ENCODE peak calls at places on chromosomes 5 and 9, in nine cellular contexts. One of them, this sample, is unnamed. For H3K4me1, the result is how much of the 10 kb centered on the place peaks cover.

GRCh38 chr5:65062684-65063083 is 294.0 kb downstream of the CWC27 start:
- DNase-seq in A549: peak
- DNase-seq in tibial artery: peak
- DNase-seq in neuronal stem cell: no peak
- DNase-seq in breast epithelium: no peak
- DNase-seq in left ventricle myocardium inferior: no peak
- DNase-seq in GM23338: no peak
- DNase-seq in small intestine: no peak
- DNase-seq in RWPE2: no peak
- DNase-seq in this sample: peak

GRCh38 chr5:126124706-126125345 is 298.4 kb upstream of the GRAMD2B start:
- DNase-seq in GM23338: peak
- DNase-seq in left ventricle myocardium inferior: no peak
- DNase-seq in neuronal stem cell: no peak
- DNase-seq in tibial artery: no peak
- DNase-seq in RWPE2: no peak
- DNase-seq in A549: no peak
- DNase-seq in breast epithelium: no peak
- DNase-seq in small intestine: no peak
- DNase-seq in this sample: no peak

GRCh38 chr5:53167836-53168235 is 58.3 kb upstream of the MOCS2 start:
- DNase-seq in GM23338: no peak
- DNase-seq in small intestine: no peak
- DNase-seq in neuronal stem cell: no peak
- DNase-seq in breast epithelium: no peak
- DNase-seq in A549: no peak
- DNase-seq in RWPE2: no peak
- DNase-seq in left ventricle myocardium inferior: peak
- DNase-seq in tibial artery: peak
- DNase-seq in this sample: peak

GRCh38 chr5:113059232-113059805 is 82.7 kb downstream of the DCP2 start:
- DNase-seq in RWPE2: no peak
- DNase-seq in tibial artery: no peak
- DNase-seq in small intestine: no peak
- DNase-seq in left ventricle myocardium inferior: peak
- DNase-seq in GM23338: no peak
- DNase-seq in neuronal stem cell: no peak
- DNase-seq in breast epithelium: no peak
- DNase-seq in A549: no peak
- DNase-seq in this sample: no peak

GRCh38 chr9:20408513-20408912 is 213.8 kb downstream of the MLLT3 start:
- DNase-seq in breast epithelium: no peak
- DNase-seq in tibial artery: no peak
- DNase-seq in RWPE2: no peak
- DNase-seq in GM23338: peak
- DNase-seq in small intestine: peak
- DNase-seq in neuronal stem cell: peak
- DNase-seq in left ventricle myocardium inferior: no peak
- DNase-seq in A549: no peak
- DNase-seq in this sample: no peak

GRCh38 chr9:135971892-135972291 is 10.7 kb upstream of the UBAC1 start:
- DNase-seq in GM23338: peak
- DNase-seq in neuronal stem cell: peak
- DNase-seq in small intestine: peak
- DNase-seq in tibial artery: no peak
- DNase-seq in A549: no peak
- DNase-seq in RWPE2: no peak
- DNase-seq in breast epithelium: peak
- DNase-seq in left ventricle myocardium inferior: no peak
- DNase-seq in this sample: no peak

GRCh38 chr9:105694848-105695581 is 674 bp downstream of the TMEM38B start:
- DNase-seq in neuronal stem cell: peak
- DNase-seq in RWPE2: peak
- DNase-seq in GM23338: peak
- DNase-seq in A549: peak
- DNase-seq in left ventricle myocardium inferior: peak
- DNase-seq in tibial artery: peak
- DNase-seq in small intestine: peak
- DNase-seq in breast epithelium: no peak
- DNase-seq in this sample: peak

GRCh38 chr5:12658871-12659446 is 754.7 kb upstream of the CTNND2 start:
- DNase-seq in breast epithelium: no peak
- DNase-seq in GM23338: no peak
- DNase-seq in tibial artery: no peak
- DNase-seq in small intestine: no peak
- DNase-seq in A549: no peak
- DNase-seq in left ventricle myocardium inferior: no peak
- DNase-seq in RWPE2: no peak
- DNase-seq in neuronal stem cell: no peak
- DNase-seq in this sample: no peak

GRCh38 chr9:114050226-114050568 is 27.9 kb downstream of the AMBP start:
- DNase-seq in tibial artery: peak
- DNase-seq in GM23338: no peak
- DNase-seq in A549: no peak
- DNase-seq in RWPE2: no peak
- DNase-seq in left ventricle myocardium inferior: no peak
- DNase-seq in small intestine: no peak
- DNase-seq in neuronal stem cell: no peak
- DNase-seq in breast epithelium: no peak
- DNase-seq in this sample: no peak

GRCh38 chr5:149279651-149280050 is 8.0 kb downstream of the AFAP1L1 start:
- DNase-seq in neuronal stem cell: no peak
- DNase-seq in A549: no peak
- DNase-seq in RWPE2: no peak
- DNase-seq in left ventricle myocardium inferior: no peak
- DNase-seq in breast epithelium: no peak
- DNase-seq in tibial artery: no peak
- DNase-seq in small intestine: no peak
- DNase-seq in GM23338: no peak
- DNase-seq in this sample: no peak

GRCh38 chr5:149278811-149279210 is 7.2 kb downstream of the AFAP1L1 start:
- DNase-seq in GM23338: no peak
- DNase-seq in small intestine: no peak
- DNase-seq in breast epithelium: no peak
- DNase-seq in A549: no peak
- DNase-seq in RWPE2: no peak
- DNase-seq in tibial artery: no peak
- DNase-seq in left ventricle myocardium inferior: no peak
- DNase-seq in neuronal stem cell: no peak
- DNase-seq in this sample: no peak

GRCh38 chr5:149274964-149275363 is 3.3 kb downstream of the AFAP1L1 start:
- DNase-seq in small intestine: no peak
- DNase-seq in left ventricle myocardium inferior: no peak
- DNase-seq in neuronal stem cell: no peak
- DNase-seq in GM23338: no peak
- DNase-seq in breast epithelium: no peak
- DNase-seq in RWPE2: no peak
- DNase-seq in A549: no peak
- DNase-seq in tibial artery: no peak
- DNase-seq in this sample: no peak

GRCh38 chr5:149280124-149280523 is 8.5 kb downstream of the AFAP1L1 start:
- DNase-seq in neuronal stem cell: no peak
- DNase-seq in RWPE2: no peak
- DNase-seq in GM23338: no peak
- DNase-seq in tibial artery: no peak
- DNase-seq in A549: no peak
- DNase-seq in small intestine: no peak
- DNase-seq in breast epithelium: no peak
- DNase-seq in left ventricle myocardium inferior: no peak
- DNase-seq in this sample: no peak

DNA sequence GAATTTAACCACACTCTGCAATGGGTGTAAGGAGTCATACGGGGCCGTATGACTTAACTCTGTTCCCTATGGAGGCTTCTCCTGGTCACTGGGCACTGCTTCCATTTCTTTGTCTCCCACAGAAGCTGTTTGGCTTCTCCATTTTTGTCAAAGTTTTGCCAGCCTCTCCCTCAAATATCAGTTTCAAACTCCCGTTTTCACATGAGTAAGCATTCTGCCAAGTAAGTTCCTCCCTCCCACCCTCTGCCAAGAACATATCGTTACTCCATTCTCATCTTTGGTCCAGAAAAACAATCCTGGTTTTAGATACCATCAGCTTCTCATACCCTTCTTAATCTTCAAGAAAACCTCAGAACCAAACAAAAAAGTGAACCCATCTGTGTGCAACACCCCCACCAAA is 6.2 kb downstream of the AFAP1L1 start:
- DNase-seq in tibial artery: no peak
- DNase-seq in GM23338: no peak
- DNase-seq in breast epithelium: no peak
- DNase-seq in left ventricle myocardium inferior: no peak
- DNase-seq in neuronal stem cell: no peak
- DNase-seq in A549: no peak
- DNase-seq in small intestine: no peak
- DNase-seq in RWPE2: no peak
- DNase-seq in this sample: no peak
- H3K27ac ChIP-seq in tibial artery: no peak
- H3K27ac ChIP-seq in GM23338: no peak
- H3K27ac ChIP-seq in breast epithelium: no peak
- H3K27ac ChIP-seq in left ventricle myocardium inferior: peak
- H3K27ac ChIP-seq in neuronal stem cell: no peak
- H3K27ac ChIP-seq in A549: no peak
- H3K27ac ChIP-seq in small intestine: no peak
- H3K27ac ChIP-seq in RWPE2: no peak
- H3K27ac ChIP-seq in this sample: peak

GRCh38 chr9:137240841-137241489 is at the start of gene TUBB4B:
- DNase-seq in left ventricle myocardium inferior: peak
- DNase-seq in neuronal stem cell: peak
- DNase-seq in breast epithelium: peak
- DNase-seq in GM23338: peak
- DNase-seq in A549: peak
- DNase-seq in small intestine: peak
- DNase-seq in tibial artery: peak
- DNase-seq in RWPE2: peak
- DNase-seq in this sample: peak

GRCh38 chr9:137237759-137238726 is 3.0 kb upstream of the TUBB4B start:
- DNase-seq in neuronal stem cell: no peak
- DNase-seq in RWPE2: no peak
- DNase-seq in small intestine: peak
- DNase-seq in A549: peak
- DNase-seq in GM23338: no peak
- DNase-seq in left ventricle myocardium inferior: no peak
- DNase-seq in breast epithelium: peak
- DNase-seq in tibial artery: no peak
- DNase-seq in this sample: peak

GRCh38 chr9:137242329-137243204 is 1.5 kb downstream of the TUBB4B start:
- DNase-seq in RWPE2: no peak
- DNase-seq in small intestine: no peak
- DNase-seq in breast epithelium: no peak
- DNase-seq in GM23338: no peak
- DNase-seq in left ventricle myocardium inferior: no peak
- DNase-seq in neuronal stem cell: no peak
- DNase-seq in A549: no peak
- DNase-seq in tibial artery: no peak
- DNase-seq in this sample: no peak

GRCh38 chr9:137241490-137242328 is 622 bp downstream of the TUBB4B start:
- DNase-seq in small intestine: peak
- DNase-seq in neuronal stem cell: no peak
- DNase-seq in A549: no peak
- DNase-seq in tibial artery: peak
- DNase-seq in RWPE2: no peak
- DNase-seq in GM23338: no peak
- DNase-seq in left ventricle myocardium inferior: peak
- DNase-seq in breast epithelium: no peak
- DNase-seq in this sample: peak

DNA sequence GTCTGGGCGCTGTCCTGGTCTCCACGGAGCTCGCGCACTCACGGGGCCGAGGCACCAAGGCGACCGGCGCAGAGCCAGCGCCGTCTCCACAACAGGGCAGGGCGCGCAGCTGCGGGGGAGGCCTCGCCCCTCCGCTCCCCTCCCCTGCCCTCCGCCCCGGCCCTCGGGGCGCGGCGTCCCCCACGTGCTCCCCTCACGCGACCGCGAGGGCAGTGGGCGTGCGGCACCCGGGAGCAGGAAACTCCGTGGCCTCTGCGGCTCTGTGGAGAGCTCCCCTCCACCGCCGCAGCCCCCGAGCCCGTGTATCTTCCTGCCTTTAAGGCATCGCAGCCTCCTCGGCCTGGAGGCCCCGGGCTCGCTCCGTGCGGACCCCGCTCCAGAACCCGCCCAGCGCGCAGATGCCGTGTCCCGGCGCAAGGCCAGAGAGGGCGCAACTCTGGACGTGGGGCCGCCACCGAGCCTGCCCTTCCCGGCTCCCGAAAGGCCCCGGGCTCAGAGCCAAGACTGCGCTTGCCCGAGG is 706 bp upstream of the TUBB4B start:
- DNase-seq in breast epithelium: peak
- DNase-seq in A549: peak
- DNase-seq in RWPE2: no peak
- DNase-seq in left ventricle myocardium inferior: peak
- DNase-seq in small intestine: peak
- DNase-seq in neuronal stem cell: no peak
- DNase-seq in tibial artery: peak
- DNase-seq in GM23338: no peak
- DNase-seq in this sample: peak
- H3K4me1 ChIP-seq in breast epithelium: under half
- H3K4me1 ChIP-seq in A549: half or more
- H3K4me1 ChIP-seq in RWPE2: under half
- H3K4me1 ChIP-seq in left ventricle myocardium inferior: half or more
- H3K4me1 ChIP-seq in small intestine: under half
- H3K4me1 ChIP-seq in neuronal stem cell: under half
- H3K4me1 ChIP-seq in tibial artery: under half
- H3K4me1 ChIP-seq in GM23338: under half
- H3K4me1 ChIP-seq in this sample: half or more

DNA sequence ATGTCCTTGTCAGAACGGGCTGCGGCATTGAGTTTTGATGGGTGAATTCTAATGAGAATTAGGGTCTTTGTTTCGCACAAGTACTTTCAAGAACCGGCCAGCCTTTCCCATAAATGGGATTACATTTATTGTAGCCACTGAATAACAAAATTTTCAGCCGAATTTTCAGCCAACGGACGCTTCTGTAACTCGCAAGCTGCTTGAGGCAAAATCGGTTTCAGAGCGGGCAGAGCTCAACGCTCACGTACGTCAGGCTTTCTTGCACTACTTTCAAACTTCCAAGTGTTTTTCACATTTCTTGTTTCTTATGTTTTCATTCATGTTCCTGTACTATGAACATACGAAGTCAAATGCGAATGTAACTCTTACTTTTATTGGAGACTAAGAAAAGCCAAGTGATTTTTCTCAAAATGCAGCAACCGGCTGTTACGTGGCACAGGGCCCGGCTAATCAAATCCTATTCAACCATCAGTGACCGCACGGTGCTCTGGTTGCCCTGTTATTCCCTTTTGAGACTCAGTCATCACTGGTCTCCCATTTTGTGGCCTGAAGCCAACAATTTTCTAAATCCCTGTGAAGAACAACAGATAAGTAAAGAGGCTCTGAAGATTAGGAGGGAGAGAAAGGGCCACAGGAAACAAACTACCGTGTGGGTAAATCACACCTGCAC is 68.5 kb downstream of the SLC28A3 start:
- DNase-seq in breast epithelium: no peak
- DNase-seq in GM23338: peak
- DNase-seq in A549: no peak
- DNase-seq in RWPE2: no peak
- DNase-seq in neuronal stem cell: no peak
- DNase-seq in tibial artery: no peak
- DNase-seq in left ventricle myocardium inferior: no peak
- DNase-seq in small intestine: no peak
- DNase-seq in this sample: no peak
- H3K4me3 ChIP-seq in breast epithelium: no peak
- H3K4me3 ChIP-seq in GM23338: peak
- H3K4me3 ChIP-seq in A549: no peak
- H3K4me3 ChIP-seq in RWPE2: no peak
- H3K4me3 ChIP-seq in neuronal stem cell: peak
- H3K4me3 ChIP-seq in tibial artery: peak
- H3K4me3 ChIP-seq in left ventricle myocardium inferior: peak
- H3K4me3 ChIP-seq in small intestine: no peak
- H3K4me3 ChIP-seq in this sample: peak

GRCh38 chr5:17317499-17317898 is 100.1 kb downstream of the BASP1 start:
- DNase-seq in tibial artery: no peak
- DNase-seq in left ventricle myocardium inferior: no peak
- DNase-seq in GM23338: no peak
- DNase-seq in neuronal stem cell: no peak
- DNase-seq in small intestine: no peak
- DNase-seq in A549: no peak
- DNase-seq in breast epithelium: no peak
- DNase-seq in RWPE2: no peak
- DNase-seq in this sample: no peak
- H3K27ac ChIP-seq in tibial artery: no peak
- H3K27ac ChIP-seq in left ventricle myocardium inferior: no peak
- H3K27ac ChIP-seq in GM23338: no peak
- H3K27ac ChIP-seq in neuronal stem cell: no peak
- H3K27ac ChIP-seq in small intestine: no peak
- H3K27ac ChIP-seq in A549: peak
- H3K27ac ChIP-seq in breast epithelium: no peak
- H3K27ac ChIP-seq in RWPE2: peak
- H3K27ac ChIP-seq in this sample: no peak

This sample was measured in gastrocnemius medialis.